ENCODE peak calls at places on chromosomes 3 and 15, in ten cellular contexts. V is lower lobe of right lung; O is left ventricle myocardium inferior; B is CD4-positive, CD25-positive, alpha-beta regulatory T cell; T is fibroblast of lung; E is CD8-positive, alpha-beta T cell; A is ovary; H is SJCRH30; S is MM.1S; R is cardiac muscle cell. C is an unnamed sample. For H3K4me1, the result is how much of the 10 kb centered on the place peaks cover.

GRCh38 chr15:97126556-97127233 is 796.2 kb downstream of the NR2F2 start:
- DNase-seq in H (peak), A (no peak), E (no peak), B (no peak), T (no peak), V (no peak), S (no peak), O (no peak), R (no peak), C (no peak)

GRCh38 chr3:184186902-184187207 is 856 bp downstream of the ABCF3 start:
- DNase-seq in A (no peak), O (no peak), S (no peak), E (no peak), V (no peak), T (no peak), B (no peak), H (no peak), R (no peak), C (no peak)

GRCh38 chr3:62922326-62922725 is 47.1 kb upstream of the CADPS start:
- DNase-seq in H (peak), S (no peak), A (no peak), V (no peak), R (no peak), B (no peak), E (no peak), O (no peak), T (peak), C (no peak)

GRCh38 chr15:81304226-81304625 is 19.7 kb downstream of the STARD5 start:
- DNase-seq in V (no peak), H (no peak), T (peak), S (no peak), R (no peak), O (peak), A (no peak), E (no peak), B (no peak), C (peak)

GRCh38 chr15:86701259-86701963 is 621.7 kb downstream of the AGBL1 start:
- DNase-seq in A (no peak), R (no peak), T (no peak), V (no peak), O (no peak), S (no peak), E (no peak), H (no peak), B (no peak), C (no peak)

GRCh38 chr3:168341965-168342719 is 246.4 kb upstream of the GOLIM4 start:
- DNase-seq in A (no peak), V (no peak), S (no peak), T (peak), B (no peak), E (no peak), H (no peak), O (no peak), R (peak), C (no peak)

GRCh38 chr3:2937055-2937454 is 173.1 kb downstream of the IL5RA start:
- DNase-seq in T (no peak), S (no peak), V (no peak), E (no peak), B (no peak), O (no peak), R (no peak), H (no peak), A (no peak), C (no peak)

GRCh38 chr3:150733373-150733935 is 29.5 kb downstream of the SIAH2 start:
- DNase-seq in B (no peak), A (no peak), H (peak), E (no peak), T (peak), R (no peak), O (no peak), S (no peak), V (no peak), C (no peak)

GRCh38 chr3:9168230-9168629 is 81.2 kb downstream of the SRGAP3 start:
- DNase-seq in T (no peak), E (no peak), S (peak), O (no peak), H (no peak), A (no peak), V (no peak), B (peak), R (peak), C (no peak)

GRCh38 chr15:63191895-63192603 is 2.6 kb downstream of the RAB8B start:
- DNase-seq in S (peak), A (no peak), O (no peak), B (peak), R (no peak), V (no peak), T (no peak), H (no peak), E (peak), C (no peak)

GRCh38 chr3:15781637-15782402 is 16.0 kb downstream of the ANKRD28 start:
- DNase-seq in A (no peak), V (no peak), T (peak), E (no peak), B (no peak), R (no peak), H (no peak), S (no peak), O (no peak), C (no peak)

GRCh38 chr3:170010498-170010897 is 27.3 kb upstream of the GPR160 start:
- DNase-seq in S (no peak), B (no peak), A (no peak), H (no peak), R (no peak), O (no peak), V (no peak), E (no peak), T (no peak), C (no peak)

GRCh38 chr3:159884661-159885402 is 103.8 kb upstream of the IL12A start:
- DNase-seq in H (peak), B (peak), S (peak), R (peak), V (no peak), E (no peak), T (no peak), A (no peak), O (no peak), C (no peak)

GRCh38 chr15:91253605-91254004 is 153.5 kb downstream of the SV2B start:
- DNase-seq in S (no peak), A (no peak), E (no peak), V (no peak), O (no peak), T (no peak), H (no peak), R (no peak), B (no peak), C (no peak)

GRCh38 chr3:169610888-169611291 is 52.6 kb downstream of the MECOM start:
- DNase-seq in R (no peak), T (peak), H (no peak), B (no peak), V (no peak), A (no peak), S (no peak), E (no peak), O (no peak), C (no peak)

GRCh38 chr3:157856078-157856939 is 249.9 kb downstream of the SHOX2 start:
- DNase-seq in R (no peak), V (no peak), O (no peak), T (peak), E (no peak), H (no peak), B (no peak), A (no peak), S (no peak), C (no peak)

GRCh38 chr15:64162478-64162868 is 349 bp downstream of the PPIB start:
- DNase-seq in E (no peak), A (no peak), T (no peak), B (no peak), V (no peak), H (no peak), R (no peak), S (no peak), O (no peak), C (no peak)

GRCh38 chr3:194879991-194880939 is 194.6 kb downstream of the FAM43A start:
- DNase-seq in V (no peak), E (no peak), T (peak), R (no peak), H (no peak), B (no peak), S (no peak), A (no peak), O (peak), C (peak)

GRCh38 chr3:14532691-14533456 is 7.3 kb downstream of the GRIP2 start:
- DNase-seq in A (no peak), H (no peak), O (no peak), T (no peak), E (no peak), V (no peak), B (no peak), R (no peak), S (no peak), C (peak)

GRCh38 chr3:194154346-194154745 is 18.4 kb downstream of the HES1 start:
- DNase-seq in O (no peak), S (no peak), A (no peak), B (no peak), H (no peak), T (no peak), E (no peak), R (no peak), V (no peak), C (no peak)

GRCh38 chr3:141294848-141295247 is 63.2 kb downstream of the PXYLP1 start:
- DNase-seq in E (no peak), H (no peak), V (no peak), B (no peak), S (no peak), A (no peak), R (no peak), O (no peak), T (peak), C (no peak)

GRCh38 chr3:12994607-12995388 is 78.4 kb downstream of the IQSEC1 start:
- DNase-seq in A (peak), R (peak), B (peak), H (peak), O (peak), E (peak), T (peak), V (peak), S (peak), C (peak)

GRCh38 chr3:75242012-75242411 is 422.1 kb upstream of the FRG2C start:
- DNase-seq in S (peak), O (no peak), A (no peak), V (no peak), H (peak), R (no peak), T (no peak), B (no peak), E (no peak), C (no peak)

GRCh38 chr3:63067999-63068645 is 192.9 kb upstream of the CADPS start:
- DNase-seq in O (no peak), R (peak), B (no peak), V (no peak), A (no peak), T (peak), E (no peak), H (peak), S (peak), C (peak)

GRCh38 chr3:72171946-72172345 is 387.0 kb upstream of the PROK2 start:
- DNase-seq in T (peak), H (no peak), R (no peak), E (no peak), O (peak), V (no peak), B (no peak), A (peak), S (no peak), C (peak)

GRCh38 chr3:18189651-18190050 is 235.5 kb downstream of the SATB1 start:
- DNase-seq in B (no peak), S (no peak), E (no peak), T (peak), O (no peak), H (peak), A (no peak), R (no peak), V (no peak), C (no peak)

GRCh38 chr15:76341366-76342045 is 4.9 kb downstream of the ISL2 start:
- DNase-seq in B (peak), S (no peak), A (no peak), R (peak), T (no peak), E (no peak), H (no peak), O (no peak), V (no peak), C (no peak)

GRCh38 chr15:90884719-90885431 is 571 bp downstream of the FES start:
- DNase-seq in R (no peak), E (no peak), T (no peak), S (no peak), A (no peak), V (peak), O (no peak), B (no peak), H (no peak), C (no peak)

GRCh38 chr15:94970831-94971230 is 739.5 kb downstream of the MCTP2 start:
- DNase-seq in O (no peak), S (no peak), B (no peak), H (peak), E (no peak), R (no peak), T (no peak), A (no peak), V (no peak), C (no peak)

GRCh38 chr3:57158813-57159678 is 6.1 kb downstream of the IL17RD start:
- DNase-seq in T (peak), A (no peak), S (peak), E (no peak), B (no peak), O (no peak), H (peak), R (no peak), V (no peak), C (no peak)

GRCh38 chr15:55344206-55344605 is 25.2 kb downstream of the PIGB start:
- DNase-seq in T (peak), R (peak), H (no peak), S (no peak), A (no peak), B (no peak), V (peak), O (no peak), E (no peak), C (no peak)

GRCh38 chr3:64105816-64106215 is 82.5 kb upstream of the PSMD6 start:
- DNase-seq in S (no peak), A (no peak), O (no peak), R (no peak), V (no peak), E (no peak), T (no peak), H (no peak), B (no peak), C (no peak)

GRCh38 chr3:18062289-18063025 is 320.0 kb upstream of the TBC1D5 start:
- DNase-seq in T (peak), E (no peak), A (no peak), H (no peak), R (no peak), S (no peak), B (no peak), V (no peak), O (no peak), C (no peak)

GRCh38 chr15:89679221-89679620 is at the start of gene PLIN1:
- DNase-seq in A (no peak), E (no peak), T (no peak), B (no peak), V (no peak), O (no peak), S (no peak), R (no peak), H (no peak), C (no peak)

GRCh38 chr15:48945386-48945785 is 18.3 kb downstream of the SHC4 start:
- DNase-seq in T (no peak), B (no peak), R (no peak), H (no peak), E (no peak), O (no peak), S (no peak), V (no peak), A (no peak), C (no peak)

GRCh38 chr15:84654689-84655453 is 788 bp upstream of the WDR73 start:
- DNase-seq in O (peak), R (peak), H (peak), T (peak), A (peak), B (peak), V (peak), S (peak), E (peak), C (peak)

GRCh38 chr3:10516835-10517465 is 11.6 kb upstream of the ATP2B2 start:
- DNase-seq in O (no peak), S (no peak), H (no peak), V (no peak), B (no peak), A (no peak), R (peak), T (peak), E (no peak), C (no peak)

GRCh38 chr3:17158941-17159682 is 274.4 kb downstream of the PLCL2 start:
- DNase-seq in H (no peak), T (peak), O (peak), S (no peak), V (no peak), A (no peak), E (no peak), R (peak), B (no peak), C (no peak)

GRCh38 chr3:161508852-161509477 is 12.4 kb downstream of the OTOL1 start:
- DNase-seq in O (no peak), V (no peak), B (no peak), H (peak), A (no peak), T (no peak), R (peak), S (peak), E (no peak), C (no peak)

GRCh38 chr3:136162322-136162721 is 33.8 kb downstream of the MSL2 start:
- DNase-seq in H (no peak), S (no peak), O (no peak), T (no peak), V (no peak), R (no peak), E (no peak), A (no peak), B (no peak), C (no peak)
- H3K27ac ChIP-seq in H (no peak), S (no peak), O (no peak), T (no peak), V (no peak), R (no peak), E (no peak), A (no peak), B (no peak), C (no peak)

DNA sequence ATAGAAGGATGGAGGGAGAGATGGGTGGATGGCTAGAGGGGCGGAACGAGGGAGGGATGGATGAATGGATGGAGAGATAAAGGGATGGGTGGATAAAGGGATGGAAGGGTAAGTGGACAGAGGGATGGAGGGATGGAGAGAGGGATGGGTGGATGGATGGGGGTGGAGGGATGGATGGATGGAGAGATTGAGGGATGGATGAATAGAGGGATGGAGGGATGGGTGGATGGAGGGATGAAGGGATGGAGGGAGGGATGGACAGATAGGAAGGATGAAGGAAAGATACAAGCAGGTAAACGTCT is 313.3 kb downstream of the UACA start:
- DNase-seq in S (no peak), T (no peak), V (no peak), R (no peak), H (no peak), E (no peak), B (no peak), O (no peak), A (no peak), C (no peak)
- H3K4me1 ChIP-seq in S (under half), T (under half), V (under half), R (under half), H (under half), E (under half), B (under half), O (under half), A (under half), C (under half)

GRCh38 chr3:87359807-87360206 is 83.4 kb upstream of the POU1F1 start:
- DNase-seq in V (no peak), T (no peak), R (no peak), E (no peak), H (no peak), O (no peak), A (no peak), S (no peak), B (no peak), C (no peak)

GRCh38 chr3:87361271-87361670 is 84.9 kb upstream of the POU1F1 start:
- DNase-seq in O (no peak), S (no peak), E (no peak), V (no peak), B (no peak), A (no peak), T (no peak), R (no peak), H (no peak), C (no peak)

GRCh38 chr3:87361956-87362355 is 85.6 kb upstream of the POU1F1 start:
- DNase-seq in H (no peak), A (no peak), R (no peak), V (no peak), B (no peak), S (peak), E (no peak), O (no peak), T (no peak), C (no peak)

GRCh38 chr3:87358066-87358465 is 81.7 kb upstream of the POU1F1 start:
- DNase-seq in B (no peak), S (no peak), E (no peak), H (no peak), O (no peak), A (no peak), T (no peak), V (no peak), R (no peak), C (no peak)

DNA sequence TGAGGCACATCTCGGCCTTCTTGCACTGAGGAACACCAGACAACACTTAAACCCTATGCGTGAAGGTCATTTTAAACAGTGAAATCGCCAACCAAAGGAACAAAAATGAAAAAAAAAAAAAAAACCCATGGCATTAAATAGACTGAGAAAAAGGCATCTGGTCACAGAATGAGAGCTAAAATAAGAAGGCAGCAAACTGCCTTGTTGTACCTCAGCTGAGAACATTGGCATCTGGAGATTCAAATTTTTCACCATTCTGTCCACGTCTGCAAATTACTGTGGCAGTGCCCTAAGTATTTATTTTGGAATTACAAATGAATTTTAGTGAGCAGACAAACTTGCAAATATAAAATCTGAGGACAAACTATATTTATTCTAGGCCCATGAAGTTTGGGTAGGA is 82.6 kb upstream of the POU1F1 start:
- DNase-seq in E (no peak), O (no peak), S (no peak), H (no peak), A (no peak), R (no peak), V (no peak), T (no peak), B (no peak), C (no peak)
- H3K27ac ChIP-seq in E (no peak), O (no peak), S (no peak), H (no peak), A (no peak), R (no peak), V (no peak), T (no peak), B (no peak), C (no peak)

GRCh38 chr15:41774873-41775417 is 661 bp downstream of the MAPKBP1 start:
- DNase-seq in B (peak), V (no peak), O (no peak), H (no peak), A (no peak), T (no peak), E (no peak), S (no peak), R (no peak), C (no peak)
- H3K4me1 ChIP-seq in B (under half), V (under half), O (half or more), H (under half), A (under half), T (under half), E (under half), S (under half), R (under half), C (half or more)

DNA sequence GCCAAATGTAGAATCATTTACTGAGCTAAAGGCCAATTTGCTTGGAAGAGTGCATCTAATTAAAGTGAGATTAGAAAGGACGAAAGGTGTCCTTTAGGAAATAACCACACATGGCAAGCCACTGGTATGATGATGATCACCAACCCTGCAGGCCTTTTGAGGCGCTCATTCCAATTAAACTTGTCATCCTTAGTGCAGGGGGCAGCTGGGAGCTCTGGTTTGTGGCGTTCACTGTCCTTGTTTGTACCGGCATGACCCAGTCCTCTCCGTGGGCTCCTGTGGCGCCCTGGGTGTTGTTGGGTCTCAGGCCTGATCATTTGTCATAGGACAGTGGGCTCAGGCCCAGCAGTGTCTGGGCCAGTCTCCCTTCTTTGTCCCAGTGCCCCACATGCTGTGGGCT is 11.0 kb downstream of the LIMD1 start:
- DNase-seq in R (no peak), O (no peak), V (peak), T (peak), H (no peak), S (no peak), E (no peak), A (no peak), B (no peak), C (no peak)
- H3K27ac ChIP-seq in R (no peak), O (peak), V (no peak), T (no peak), H (no peak), S (no peak), E (no peak), A (no peak), B (no peak), C (no peak)

GRCh38 chr3:172201136-172201989 is 162.0 kb downstream of the FNDC3B start:
- DNase-seq in B (no peak), S (no peak), E (no peak), A (peak), R (no peak), O (peak), V (peak), H (no peak), T (peak), C (peak)

GRCh38 chr3:172201990-172202318 is 162.6 kb downstream of the FNDC3B start:
- DNase-seq in V (no peak), B (no peak), S (no peak), O (no peak), T (peak), R (no peak), A (no peak), E (no peak), H (no peak), C (no peak)

GRCh38 chr3:172198428-172198827 is 159.1 kb downstream of the FNDC3B start:
- DNase-seq in H (no peak), R (no peak), T (no peak), S (no peak), B (no peak), A (no peak), O (no peak), V (no peak), E (no peak), C (no peak)

GRCh38 chr3:172197344-172197743 is 158.0 kb downstream of the FNDC3B start:
- DNase-seq in E (no peak), V (no peak), B (no peak), A (no peak), R (no peak), T (no peak), H (no peak), O (no peak), S (no peak), C (no peak)

GRCh38 chr3:172199850-172200369 is 160.5 kb downstream of the FNDC3B start:
- DNase-seq in H (no peak), A (no peak), R (no peak), V (no peak), S (no peak), E (no peak), B (no peak), T (no peak), O (no peak), C (no peak)
- H3K4me1 ChIP-seq in H (under half), A (under half), R (under half), V (under half), S (under half), E (under half), B (under half), T (under half), O (half or more), C (under half)

C was measured in testis.